ENCODE peak calls at places on chromosomes 13 and 19, in five cellular contexts. S is neuronal stem cell, I is mesenchymal stem cell, T is trophoblast cell, Y is H1. U is an unnamed sample. For H3K9me3, the result is how much of the 10 kb centered on the place peaks cover.

GRCh38 chr19:40592170-40592569 is 9.0 kb upstream of the LTBP4 start:
- DNase-seq in S (no peak), T (no peak), I (peak), Y (no peak), U (peak)

GRCh38 chr13:76864259-76864658 is 21.9 kb downstream of the KCTD12 start:
- DNase-seq in Y (no peak), I (no peak), S (no peak), T (no peak), U (no peak)

GRCh38 chr19:15107056-15108010 is at the start of gene SYDE1:
- DNase-seq in T (peak), S (peak), Y (no peak), I (peak), U (peak)

GRCh38 chr13:70732611-70733010 is 624.4 kb upstream of the KLHL1 start:
- DNase-seq in Y (no peak), I (no peak), S (no peak), T (no peak), U (no peak)

GRCh38 chr13:32176696-32177095 is 138.5 kb downstream of the ZAR1L start:
- DNase-seq in T (no peak), S (no peak), I (no peak), Y (no peak), U (no peak)

GRCh38 chr19:39127812-39128510 is 2.4 kb downstream of the PAK4 start:
- DNase-seq in I (no peak), S (no peak), T (no peak), Y (no peak), U (no peak)

GRCh38 chr13:19818223-19818842 is 35.6 kb upstream of the PSPC1 start:
- DNase-seq in I (peak), T (peak), Y (peak), S (peak), U (peak)

GRCh38 chr13:80345771-80346510 is 5.0 kb upstream of the SPRY2 start:
- DNase-seq in Y (no peak), S (no peak), I (no peak), T (no peak), U (no peak)

GRCh38 chr19:18519962-18520847 is 1.7 kb downstream of the ELL start:
- DNase-seq in I (peak), Y (no peak), T (peak), S (peak), U (peak)

GRCh38 chr13:69935043-69935442 is 172.6 kb upstream of the ATXN8OS start:
- DNase-seq in T (no peak), I (peak), Y (no peak), S (no peak), U (no peak)

GRCh38 chr13:40490086-40490723 is 176.2 kb downstream of the FOXO1 start:
- DNase-seq in Y (no peak), S (no peak), T (no peak), I (no peak), U (no peak)

DNA sequence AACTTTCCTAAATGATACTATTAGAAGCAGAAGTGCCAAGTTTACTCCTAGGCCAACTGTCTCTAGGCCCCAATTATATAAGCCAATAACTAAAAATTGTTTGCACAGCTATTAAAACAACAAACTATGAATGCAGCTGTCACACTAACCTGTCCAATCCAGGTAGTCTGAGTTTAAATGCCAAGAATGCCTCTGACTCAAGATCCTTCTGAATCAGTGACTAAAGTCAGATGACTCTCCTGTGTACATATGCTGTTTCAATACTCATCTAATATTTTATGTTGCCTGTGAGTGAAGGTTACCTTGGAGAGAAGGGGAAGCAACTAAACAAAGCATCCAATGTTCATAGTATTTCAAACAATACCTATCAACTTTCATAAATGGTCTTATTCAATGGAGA is 257.0 kb downstream of the ENOX1 start:
- DNase-seq in S (no peak), T (peak), I (no peak), Y (no peak), U (no peak)
- H2BK12ac ChIP-seq in S (no peak), T (no peak), I (no peak), Y (no peak), U (no peak)

GRCh38 chr13:57631607-57632275 is at the start of gene PCDH17:
- DNase-seq in S (peak), Y (no peak), I (peak), T (no peak), U (peak)
- H2AFZ ChIP-seq in S (peak), Y (peak), I (peak), T (peak), U (peak)

GRCh38 chr19:8820234-8820633 is 11.9 kb downstream of the ZNF558 start:
- DNase-seq in Y (no peak), I (no peak), S (no peak), T (no peak), U (no peak)
- H3K9me3 ChIP-seq in Y (under half), I (half or more), S (under half), T (under half), U (under half)

GRCh38 chr19:12331211-12331941 is 2.1 kb downstream of the ZNF563 start:
- DNase-seq in T (no peak), Y (no peak), I (no peak), S (no peak), U (no peak)
- H2BK12ac ChIP-seq in T (no peak), Y (no peak), I (no peak), S (no peak), U (no peak)

DNA sequence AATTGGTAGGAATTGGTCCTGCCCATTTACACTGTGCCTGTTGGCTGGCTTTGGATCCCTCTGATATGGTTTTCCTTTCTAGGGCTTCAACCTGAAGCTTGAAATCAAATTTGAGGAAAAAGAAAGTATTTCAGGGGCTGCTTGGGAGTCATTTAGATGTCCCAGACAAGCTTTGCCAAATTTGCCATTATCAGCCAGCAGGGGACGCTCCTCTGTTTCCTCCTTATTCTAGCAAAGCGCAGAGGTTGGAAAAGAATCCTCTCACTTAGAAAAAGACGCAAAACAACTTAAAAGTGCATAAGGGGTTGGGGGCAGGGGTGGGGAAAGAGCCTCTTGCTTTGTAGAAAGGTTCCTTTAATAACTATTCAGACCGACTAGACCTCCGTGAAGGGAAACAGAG is 1211.1 kb upstream of the PCDH20 start:
- DNase-seq in Y (peak), T (no peak), I (no peak), S (no peak), U (peak)
- H2AFZ ChIP-seq in Y (peak), T (no peak), I (no peak), S (no peak), U (no peak)

GRCh38 chr19:56507446-56508281 is at the start of gene ZNF471:
- DNase-seq in T (peak), Y (peak), S (peak), I (peak), U (peak)
- H3K9me3 ChIP-seq in T (under half), Y (under half), S (under half), I (under half), U (under half)

GRCh38 chr19:55485439-55486011 is 537 bp downstream of the NAT14 start:
- DNase-seq in I (no peak), Y (no peak), S (no peak), T (no peak), U (no peak)
- H2BK12ac ChIP-seq in I (peak), Y (peak), S (no peak), T (peak), U (no peak)

DNA sequence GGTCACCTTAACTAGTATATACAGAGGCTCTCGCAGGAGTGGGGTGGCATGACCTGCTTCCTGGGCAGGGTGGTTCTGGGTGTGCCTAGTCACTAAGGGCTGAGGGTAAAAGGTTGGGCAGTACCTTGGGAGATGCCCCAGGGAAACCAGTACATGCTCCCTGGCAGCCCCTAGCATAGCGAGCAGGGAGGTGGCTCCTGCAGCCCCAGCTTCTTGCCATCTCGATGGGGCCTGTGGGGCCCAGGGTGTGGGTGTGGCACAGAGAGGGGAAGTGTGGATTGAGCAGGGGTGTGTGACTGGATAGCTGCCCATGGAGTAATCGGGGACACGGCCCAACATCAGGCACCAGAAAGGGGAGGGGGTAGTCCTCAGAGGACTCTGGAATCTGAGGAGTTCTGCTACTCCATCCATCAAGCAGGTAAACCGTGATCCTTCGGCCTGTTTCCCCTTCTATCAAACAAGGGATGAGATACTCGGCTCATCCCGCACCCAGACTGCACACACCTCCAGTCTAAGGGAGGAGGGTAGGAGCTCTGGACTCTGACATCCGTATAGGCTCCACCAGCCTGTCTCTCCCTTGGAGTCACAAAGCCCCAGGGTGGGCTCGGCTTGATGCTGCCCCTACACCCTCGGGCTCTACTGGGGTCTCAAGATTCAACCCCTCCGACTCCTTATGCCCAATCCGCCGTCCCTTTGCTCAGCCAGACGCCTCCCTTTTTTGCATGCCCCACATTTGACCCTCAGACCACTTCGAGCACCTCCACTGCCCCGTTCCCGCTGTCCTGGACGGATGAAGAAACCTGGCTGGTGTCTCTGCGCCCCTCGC is 1.1 kb downstream of the ZBTB45 start:
- DNase-seq in Y (no peak), I (no peak), T (no peak), S (no peak), U (peak)
- H2AFZ ChIP-seq in Y (no peak), I (no peak), T (peak), S (peak), U (no peak)

GRCh38 chr19:53646144-53646543 is 14.3 kb downstream of the DPRX start:
- DNase-seq in S (no peak), T (no peak), Y (no peak), I (no peak), U (no peak)
- H3K9me3 ChIP-seq in S (under half), T (under half), Y (under half), I (under half), U (under half)

U was measured in H9.